ENCODE peak calls at places on chromosomes 1 and 21, in ten cellular contexts. K is tibial artery, Q is K562, Z is Calu3, F is AG09309, R is GM06990, W is stomach, S is tibial nerve, M is astrocyte of the cerebellum, H is left ventricle myocardium inferior. I is an unnamed sample.

GRCh38 chr1:204180133-204180532 is 14.0 kb upstream of the REN start:
- DNase-seq in S (no peak), Z (no peak), K (no peak), W (no peak), Q (no peak), M (no peak), H (no peak), R (no peak), F (no peak), I (no peak)

GRCh38 chr21:34604556-34604955 is 10.4 kb downstream of the RCAN1 start:
- DNase-seq in F (no peak), H (no peak), Z (no peak), S (no peak), R (no peak), W (no peak), Q (no peak), M (no peak), K (no peak), I (no peak)

GRCh38 chr1:240093120-240093961 is 1.7 kb downstream of the FMN2 start:
- DNase-seq in Q (no peak), H (no peak), Z (no peak), R (no peak), M (no peak), S (no peak), F (no peak), W (no peak), K (no peak), I (no peak)

GRCh38 chr1:179590671-179591070 is 961 bp upstream of the TDRD5 start:
- DNase-seq in Q (no peak), Z (no peak), R (no peak), K (no peak), W (no peak), M (no peak), H (no peak), F (no peak), S (no peak), I (no peak)

GRCh38 chr21:16741228-16741665 is 771.6 kb upstream of the CXADR start:
- DNase-seq in H (peak; percentile 37), Q (no peak), Z (no peak), K (no peak), W (no peak), R (no peak), S (no peak), F (no peak), M (no peak), I (no peak)

GRCh38 chr1:23126801-23127200 is 41.9 kb downstream of the LUZP1 start:
- DNase-seq in W (no peak), Z (no peak), M (no peak), F (no peak), Q (no peak), R (no peak), K (no peak), S (no peak), H (no peak), I (no peak)

GRCh38 chr1:39117985-39118384 is 86.5 kb upstream of the MACF1 start:
- DNase-seq in K (no peak), S (no peak), Z (no peak), H (no peak), F (no peak), R (no peak), W (no peak), Q (no peak), M (no peak), I (no peak)

GRCh38 chr1:177820213-177820612 is 149.6 kb downstream of the SEC16B start:
- DNase-seq in M (no peak), S (no peak), W (no peak), R (no peak), H (no peak), Z (no peak), K (no peak), Q (no peak), F (no peak), I (no peak)

DNA sequence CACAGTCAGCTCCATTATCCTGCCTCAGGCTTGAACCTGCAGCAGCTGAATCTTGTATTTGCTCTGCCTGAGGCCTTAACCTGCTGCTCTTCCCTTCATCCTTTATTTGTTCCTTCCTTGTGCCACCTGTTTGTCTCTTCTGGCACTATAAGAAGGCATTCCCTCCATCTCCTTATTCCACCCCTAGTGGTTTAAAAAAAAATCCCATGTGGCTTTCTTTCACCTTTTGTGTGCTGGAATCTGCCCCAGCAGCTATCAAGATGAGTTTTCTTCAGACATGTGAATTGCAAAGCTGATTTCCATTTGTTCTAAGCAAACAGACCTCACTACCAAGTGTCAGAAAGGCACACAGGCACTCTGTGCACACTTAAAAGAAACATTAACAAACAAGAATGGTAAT is 294.6 kb downstream of the TTLL7 start:
- DNase-seq in H (no peak), W (no peak), R (no peak), Z (no peak), F (no peak), M (no peak), K (no peak), S (no peak), Q (no peak), I (no peak)
- TF ChIP-seq CTCF in H (no peak), W (no peak), R (no peak), Z (no peak), F (peak; percentile 3), M (no peak), K (no peak), S (no peak), Q (no peak), I (peak; percentile 14)

DNA sequence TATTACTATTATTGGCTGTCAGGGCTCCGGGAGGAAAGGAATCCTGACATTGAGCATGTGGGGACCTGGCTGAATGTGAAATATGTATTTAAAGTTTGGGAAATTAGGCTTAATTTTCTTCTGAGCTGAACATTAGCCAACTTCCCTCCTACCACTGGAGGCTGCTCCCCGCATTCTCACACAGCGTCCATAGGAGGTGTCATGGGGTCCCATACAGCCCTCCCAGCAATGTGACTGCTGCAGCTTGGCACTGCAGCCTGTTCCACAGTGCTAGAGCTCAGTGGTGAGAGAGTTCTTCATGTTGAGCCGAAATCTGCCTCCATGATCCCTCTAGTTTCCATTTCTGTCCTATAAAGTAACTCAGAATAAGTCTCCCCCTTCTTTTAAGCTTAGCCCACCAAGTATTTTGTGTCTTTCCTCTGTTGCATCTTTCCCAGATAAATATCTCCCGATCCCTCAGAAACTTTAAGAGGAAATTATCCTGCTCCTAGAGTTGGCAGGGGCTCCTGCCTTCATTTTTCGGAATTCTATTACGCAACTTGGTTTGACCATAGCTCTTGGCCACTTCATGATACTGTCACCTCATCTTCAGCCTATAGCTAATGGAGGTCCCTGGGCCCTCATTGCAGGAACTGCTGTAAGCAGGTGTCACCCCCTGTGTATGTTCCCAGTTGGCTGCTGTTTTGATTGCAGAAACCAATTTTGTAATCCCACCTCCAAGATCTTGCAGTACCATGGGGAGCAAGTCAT is 2.0 kb downstream of the FCRL6 start:
- DNase-seq in Z (no peak), K (no peak), R (no peak), S (no peak), Q (no peak), M (no peak), F (no peak), W (no peak), H (no peak), I (no peak)
- TF ChIP-seq CTCF in Z (no peak), K (no peak), R (no peak), S (no peak), Q (no peak), M (no peak), F (no peak), W (no peak), H (no peak), I (no peak)

DNA sequence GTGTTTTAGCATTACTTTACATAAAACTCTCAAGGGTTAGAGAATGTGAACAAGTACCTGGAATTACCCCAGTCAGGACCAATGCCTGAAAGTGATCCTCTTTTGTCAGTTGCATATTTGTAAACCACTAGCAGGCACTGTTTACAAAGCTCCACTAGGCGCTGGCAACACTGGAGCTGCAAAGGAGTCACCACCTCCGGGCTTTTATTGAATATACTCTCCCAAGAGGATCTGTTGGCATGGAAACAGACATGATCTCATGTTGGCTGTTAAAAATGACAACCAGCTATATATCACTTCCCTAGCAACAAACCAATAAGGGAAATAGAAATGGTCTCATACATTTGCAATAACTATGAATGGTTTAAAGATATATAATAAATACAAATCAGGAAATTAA is 116.0 kb downstream of the TTLL7 start:
- DNase-seq in H (no peak), M (peak; percentile 18), R (no peak), S (no peak), W (no peak), Q (peak; percentile 14), K (no peak), Z (peak; percentile 4), F (no peak), I (no peak)
- TF ChIP-seq CTCF in H (peak; percentile 9), M (peak; percentile 28), R (peak; percentile 31), S (no peak), W (no peak), Q (peak; percentile 35), K (no peak), Z (no peak), F (peak; percentile 36), I (no peak)

GRCh38 chr1:167676916-167677848 is 44.6 kb upstream of the MPZL1 start:
- DNase-seq in M (no peak), H (no peak), S (no peak), Q (no peak), W (no peak), K (no peak), Z (no peak), F (no peak), R (peak; percentile 53), I (no peak)

GRCh38 chr1:167675440-167675839 is 45.4 kb downstream of the RCSD1 start:
- DNase-seq in W (no peak), K (no peak), M (no peak), Q (no peak), R (no peak), H (no peak), Z (no peak), F (no peak), S (no peak), I (no peak)

GRCh38 chr1:167678422-167678821 is 43.4 kb upstream of the MPZL1 start:
- DNase-seq in H (no peak), K (no peak), R (no peak), S (no peak), W (no peak), Q (peak; percentile 46), Z (no peak), M (no peak), F (no peak), I (no peak)

GRCh38 chr1:167678838-167679237 is 42.9 kb upstream of the MPZL1 start:
- DNase-seq in Z (no peak), Q (no peak), S (no peak), W (no peak), K (no peak), F (no peak), M (no peak), H (no peak), R (no peak), I (no peak)

DNA sequence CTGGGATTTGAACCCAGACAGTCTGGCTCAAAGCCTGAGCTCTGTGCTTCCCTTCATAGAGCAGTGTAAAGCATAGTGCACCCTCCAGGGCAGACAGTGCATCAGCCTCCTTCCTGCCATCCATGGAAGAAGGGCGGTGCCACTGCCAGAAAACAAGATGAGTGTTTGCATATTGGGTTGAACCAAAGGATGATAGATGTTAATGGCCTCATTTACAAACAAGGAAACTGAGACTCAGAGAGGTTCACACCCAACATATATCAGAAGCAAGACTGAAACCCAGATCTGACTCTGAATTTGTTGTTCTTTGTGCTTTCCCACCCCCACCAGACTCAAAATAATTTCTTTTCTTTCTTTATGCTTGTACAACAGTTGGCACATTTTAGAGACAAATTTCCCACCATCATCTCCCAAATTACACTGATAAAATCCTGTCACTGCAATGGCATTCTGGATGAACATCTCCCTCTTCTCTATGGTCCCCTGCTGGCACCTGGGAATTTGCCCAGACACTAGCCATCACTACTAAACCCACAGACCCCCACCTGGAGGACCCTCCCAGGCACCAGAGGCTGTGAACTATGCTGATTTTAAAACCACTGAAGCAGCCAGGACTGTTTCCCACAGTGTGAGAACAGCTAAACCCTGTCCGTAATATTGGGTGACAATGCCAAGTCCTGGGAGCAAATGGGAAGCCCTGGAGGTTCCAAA is 45.4 kb upstream of the MPZL1 start:
- DNase-seq in W (no peak), Q (no peak), R (peak; percentile 63), Z (no peak), F (no peak), M (no peak), K (no peak), H (no peak), S (no peak), I (no peak)
- TF ChIP-seq CTCF in W (no peak), Q (no peak), R (peak; percentile 28), Z (no peak), F (no peak), M (no peak), K (no peak), H (no peak), S (no peak), I (no peak)

I was measured in mesothelial cell of epicardium.